ENCODE peak calls at places on chromosomes 16 and 17, in ten cellular contexts. L is right lobe of liver; X is heart right ventricle; T is cardiac muscle cell; J is pancreas; A is left ventricle myocardium inferior; H is CD4-positive, alpha-beta T cell; V is psoas muscle; W is ascending aorta; D is Panc1. R is an unnamed sample. For H3K27me3, the result is how much of the 10 kb centered on the place peaks cover.

GRCh38 chr16:4373909-4374742 is 2.5 kb downstream of the VASN start:
- DNase-seq in L (peak), X (peak), T (peak), J (peak), A (peak), H (no peak), V (peak), W (no peak), D (no peak), R (peak)

GRCh38 chr17:80780381-80781187 is 211.1 kb upstream of the CHMP6 start:
- DNase-seq in L (no peak), X (no peak), T (no peak), J (no peak), A (no peak), H (no peak), V (no peak), W (no peak), D (no peak), R (no peak)

GRCh38 chr17:47205419-47205963 is 3.7 kb upstream of the MYL4 start:
- DNase-seq in L (no peak), X (peak), T (peak), J (peak), A (peak), H (peak), V (no peak), W (no peak), D (no peak), R (peak)

GRCh38 chr16:82281544-82281943 is 111.5 kb upstream of the MPHOSPH6 start:
- DNase-seq in L (no peak), X (no peak), T (no peak), J (no peak), A (no peak), H (no peak), V (no peak), W (no peak), D (no peak), R (no peak)

GRCh38 chr16:65537336-65537735 is 415.5 kb upstream of the CDH11 start:
- DNase-seq in L (no peak), X (no peak), T (no peak), J (no peak), A (no peak), H (no peak), V (no peak), W (no peak), D (no peak), R (no peak)

GRCh38 chr17:32920293-32920692 is 7.7 kb upstream of the TMEM98 start:
- DNase-seq in L (no peak), X (no peak), T (no peak), J (no peak), A (no peak), H (no peak), V (no peak), W (no peak), D (no peak), R (no peak)

GRCh38 chr17:34126965-34127364 is 128.1 kb upstream of the CCL2 start:
- DNase-seq in L (no peak), X (no peak), T (no peak), J (no peak), A (no peak), H (no peak), V (no peak), W (no peak), D (no peak), R (no peak)

GRCh38 chr17:35774499-35774898 is 13.8 kb downstream of the C17orf50 start:
- DNase-seq in L (no peak), X (peak), T (no peak), J (no peak), A (no peak), H (no peak), V (no peak), W (peak), D (no peak), R (no peak)

GRCh38 chr16:84024854-84025253 is 17.7 kb downstream of the SLC38A8 start:
- DNase-seq in L (no peak), X (no peak), T (no peak), J (no peak), A (no peak), H (no peak), V (no peak), W (no peak), D (no peak), R (no peak)

GRCh38 chr16:17414421-17414820 is 56.3 kb downstream of the XYLT1 start:
- DNase-seq in L (no peak), X (no peak), T (no peak), J (no peak), A (no peak), H (no peak), V (no peak), W (no peak), D (no peak), R (no peak)

GRCh38 chr16:78501744-78502143 is 402.3 kb downstream of the WWOX start:
- DNase-seq in L (no peak), X (no peak), T (no peak), J (no peak), A (no peak), H (no peak), V (no peak), W (no peak), D (no peak), R (no peak)
- TF ChIP-seq CTCF in L (no peak), X (no peak), T (no peak), J (no peak), A (no peak), H (no peak), V (no peak), W (no peak), D (no peak), R (no peak)

DNA sequence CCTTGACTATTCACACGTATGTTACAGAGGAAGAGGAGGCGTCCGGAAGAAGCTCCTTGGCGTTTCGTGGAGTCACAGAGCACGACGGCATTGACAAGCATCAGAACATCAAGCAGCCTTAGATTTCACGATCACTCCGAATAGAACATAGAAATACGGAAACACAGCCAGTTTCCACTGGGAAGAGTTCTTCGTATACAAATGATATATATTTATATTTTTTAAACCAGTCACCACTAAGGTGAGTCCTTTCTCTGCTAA is 3.1 kb downstream of the CBLN1 start:
- DNase-seq in L (no peak), X (no peak), T (no peak), J (no peak), A (no peak), H (no peak), V (no peak), W (no peak), D (no peak), R (no peak)
- H3K27me3 ChIP-seq in L (under half), X (half or more), T (half or more), J (under half), A (half or more), H (half or more), V (half or more), W (under half), D (under half), R (half or more)

GRCh38 chr16:2003827-2004641 is 5.6 kb downstream of the ZNF598 start:
- DNase-seq in L (peak), X (peak), T (peak), J (peak), A (peak), H (peak), V (peak), W (no peak), D (no peak), R (peak)

GRCh38 chr16:2006317-2006716 is 3.3 kb downstream of the ZNF598 start:
- DNase-seq in L (no peak), X (no peak), T (no peak), J (peak), A (no peak), H (no peak), V (peak), W (no peak), D (no peak), R (no peak)

GRCh38 chr16:2004795-2005517 is 4.7 kb downstream of the ZNF598 start:
- DNase-seq in L (no peak), X (no peak), T (no peak), J (peak), A (no peak), H (no peak), V (peak), W (no peak), D (no peak), R (no peak)

GRCh38 chr16:2007081-2007836 is 2.4 kb downstream of the ZNF598 start:
- DNase-seq in L (no peak), X (no peak), T (no peak), J (peak), A (no peak), H (no peak), V (peak), W (no peak), D (no peak), R (no peak)

DNA sequence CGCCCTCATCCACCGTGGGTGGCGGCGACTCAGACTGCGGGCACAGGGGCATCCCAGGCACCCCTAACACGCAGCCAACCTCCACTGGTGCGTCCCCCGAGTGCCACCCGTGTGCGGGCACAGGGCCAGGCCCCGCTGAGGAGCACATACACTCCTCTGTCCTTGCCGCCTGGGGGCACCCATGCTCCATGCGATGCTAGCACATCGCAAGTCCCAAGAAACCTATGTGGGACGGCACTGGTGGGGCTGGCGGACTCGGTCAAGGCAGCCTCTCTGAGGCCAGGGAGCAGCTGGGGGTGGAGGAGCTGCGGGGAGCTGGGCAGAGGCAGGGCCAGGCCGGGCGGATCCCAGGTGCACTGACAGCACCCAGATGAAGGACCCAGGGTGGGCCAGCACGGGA is 4.0 kb downstream of the ZNF598 start:
- DNase-seq in L (no peak), X (no peak), T (no peak), J (peak), A (no peak), H (no peak), V (peak), W (no peak), D (no peak), R (peak)
- TF ChIP-seq CTCF in L (no peak), X (no peak), T (no peak), J (no peak), A (no peak), H (no peak), V (peak), W (no peak), D (no peak), R (peak)

GRCh38 chr16:61862756-61863155 is 173.5 kb downstream of the CDH8 start:
- DNase-seq in L (no peak), X (no peak), T (no peak), J (no peak), A (no peak), H (no peak), V (no peak), W (no peak), D (no peak), R (no peak)
- H3K27me3 ChIP-seq in L (under half), X (under half), T (under half), J (under half), A (under half), H (under half), V (under half), W (under half), D (under half), R (under half)

GRCh38 chr17:4967539-4968165 is at the start of gene SPAG7:
- DNase-seq in L (peak), X (peak), T (peak), J (peak), A (peak), H (peak), V (peak), W (peak), D (peak), R (peak)
- TF ChIP-seq CTCF in L (no peak), X (peak), T (no peak), J (no peak), A (no peak), H (peak), V (no peak), W (no peak), D (no peak), R (no peak)

DNA sequence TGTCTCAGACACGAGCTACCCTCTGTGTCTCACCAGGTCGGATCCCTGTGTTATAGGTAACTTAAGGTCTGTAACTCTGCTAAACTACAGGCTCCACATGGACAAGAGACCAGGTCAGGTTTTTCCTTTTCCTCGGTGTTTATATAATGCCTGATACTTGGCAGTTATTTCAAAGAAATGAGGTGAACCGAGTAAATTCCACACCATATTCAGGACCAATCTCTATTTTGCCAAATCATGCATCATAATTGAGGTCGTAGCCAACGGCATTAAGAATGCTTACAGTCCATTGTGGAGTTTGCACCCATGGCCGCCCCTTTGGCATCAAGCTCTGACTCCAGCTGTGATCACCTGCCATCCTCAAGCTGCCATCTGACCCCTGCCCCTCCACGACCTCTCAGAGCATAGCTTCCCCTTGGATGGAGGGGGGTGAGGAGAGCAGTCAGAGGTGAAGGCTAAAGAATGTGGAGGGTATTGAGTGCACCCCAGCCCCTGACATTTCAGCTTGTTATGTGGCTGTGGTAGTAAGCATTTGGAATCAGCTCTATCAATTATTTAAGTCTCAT is 434.7 kb upstream of the RBFOX1 start:
- DNase-seq in L (no peak), X (no peak), T (no peak), J (no peak), A (no peak), H (no peak), V (no peak), W (no peak), D (no peak), R (no peak)
- H3K27me3 ChIP-seq in L (under half), X (under half), T (under half), J (under half), A (under half), H (under half), V (under half), W (under half), D (under half), R (under half)

GRCh38 chr17:43920500-43921095 is 13.3 kb upstream of the MPP2 start:
- DNase-seq in L (no peak), X (no peak), T (no peak), J (no peak), A (no peak), H (no peak), V (peak), W (no peak), D (no peak), R (no peak)
- TF ChIP-seq CTCF in L (no peak), X (no peak), T (no peak), J (no peak), A (no peak), H (no peak), V (no peak), W (no peak), D (no peak), R (no peak)

DNA sequence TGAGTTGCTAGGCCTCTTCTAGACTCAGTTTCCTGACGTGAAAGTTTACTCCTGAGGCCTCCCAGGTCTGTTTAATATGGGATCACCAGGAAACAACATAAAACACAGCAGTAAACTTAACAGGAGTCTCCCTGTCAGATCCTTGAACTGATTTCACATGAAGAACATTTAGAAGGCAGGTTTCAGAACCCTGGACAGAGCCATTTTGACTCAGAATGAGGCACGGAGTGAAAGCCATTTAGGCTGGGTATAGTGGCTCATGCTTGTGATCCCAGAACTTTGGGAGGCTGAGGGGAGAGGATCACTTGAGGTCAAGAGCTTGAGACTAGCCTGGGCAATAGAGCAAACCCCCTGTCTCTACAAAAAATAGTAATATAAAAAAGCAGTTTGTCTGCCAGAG is 289.1 kb downstream of the CA10 start:
- DNase-seq in L (no peak), X (no peak), T (peak), J (no peak), A (no peak), H (no peak), V (no peak), W (no peak), D (no peak), R (peak)
- H3K27me3 ChIP-seq in L (under half), X (under half), T (under half), J (under half), A (under half), H (under half), V (under half), W (under half), D (under half), R (under half)

GRCh38 chr17:72487731-72488325 is 367.0 kb downstream of the SOX9 start:
- DNase-seq in L (peak), X (no peak), T (no peak), J (no peak), A (no peak), H (no peak), V (no peak), W (no peak), D (no peak), R (no peak)
- TF ChIP-seq CTCF in L (no peak), X (no peak), T (no peak), J (no peak), A (no peak), H (no peak), V (no peak), W (no peak), D (no peak), R (no peak)